ENCODE peak calls at places on chromosome 16, in five cellular contexts. L is lung, T is thoracic aorta, S is cardiac muscle cell, B is breast epithelium. V is an unnamed sample.

GRCh38 chr16:46859719-46860152 is 24.4 kb upstream of the GPT2 start:
- DNase-seq in L (no peak), T (no peak), S (peak; percentile 81), B (no peak), V (no peak)

GRCh38 chr16:66469291-66469931 is 42.3 kb downstream of the BEAN1 start:
- DNase-seq in L (no peak), T (no peak), S (no peak), B (no peak), V (no peak)

GRCh38 chr16:10611825-10612342 is 31.5 kb upstream of the EMP2 start:
- DNase-seq in L (no peak), T (no peak), S (no peak), B (no peak), V (no peak)

GRCh38 chr16:68893710-68894705 is 50.7 kb downstream of the TANGO6 start:
- DNase-seq in L (no peak), T (no peak), S (peak; percentile 58), B (no peak), V (peak; percentile 50)

GRCh38 chr16:88378401-88378800 is 4.4 kb upstream of the ZNF469 start:
- DNase-seq in L (no peak), T (no peak), S (no peak), B (no peak), V (no peak)

GRCh38 chr16:28492511-28492910 is 637 bp upstream of the CLN3 start:
- DNase-seq in L (no peak), T (no peak), S (no peak), B (no peak), V (no peak)

GRCh38 chr16:30985401-30986128 is 558 bp downstream of the HSD3B7 start:
- DNase-seq in L (peak; percentile 63), T (no peak), S (no peak), B (peak; percentile 70), V (peak; percentile 92)

GRCh38 chr16:29825145-29826044 is 5.1 kb downstream of the MVP start:
- DNase-seq in L (no peak), T (no peak), S (peak; percentile 79), B (no peak), V (peak; percentile 44)

GRCh38 chr16:3519581-3519980 is 18.8 kb downstream of the CLUAP1 start:
- DNase-seq in L (no peak), T (no peak), S (no peak), B (no peak), V (no peak)

GRCh38 chr16:68445458-68445857 is 2.9 kb downstream of the SMPD3 start:
- DNase-seq in L (peak; percentile 55), T (no peak), S (peak; percentile 50), B (no peak), V (peak; percentile 40)

GRCh38 chr16:28292731-28293588 is 635 bp downstream of the SBK1 start:
- DNase-seq in L (no peak), T (no peak), S (no peak), B (no peak), V (peak; percentile 54)

GRCh38 chr16:31177136-31177535 is 2.8 kb upstream of the FUS start:
- DNase-seq in L (peak; percentile 78), T (no peak), S (no peak), B (no peak), V (no peak)

GRCh38 chr16:75591001-75591852 is 25.0 kb downstream of the GABARAPL2 start:
- DNase-seq in L (peak; percentile 29), T (peak; percentile 26), S (peak; percentile 84), B (peak; percentile 33), V (no peak)

GRCh38 chr16:361872-362701 is 8.3 kb downstream of the MRPL28 start:
- DNase-seq in L (peak; percentile 80), T (no peak), S (peak; percentile 83), B (peak; percentile 54), V (peak; percentile 83)

GRCh38 chr16:84356591-84357116 is 11.7 kb upstream of the ATP2C2 start:
- DNase-seq in L (no peak), T (no peak), S (no peak), B (peak; percentile 47), V (no peak)

GRCh38 chr16:396605-397004 is 394 bp upstream of the NME4 start:
- DNase-seq in L (no peak), T (no peak), S (peak; percentile 66), B (no peak), V (no peak)

GRCh38 chr16:84979516-84979915 is 31.8 kb downstream of the ZDHHC7 start:
- DNase-seq in L (no peak), T (no peak), S (no peak), B (no peak), V (no peak)

GRCh38 chr16:68486671-68487495 is 38.6 kb upstream of the SMPD3 start:
- DNase-seq in L (no peak), T (no peak), S (no peak), B (peak; percentile 38), V (no peak)

GRCh38 chr16:77112701-77113100 is 78.3 kb upstream of the MON1B start:
- DNase-seq in L (no peak), T (no peak), S (no peak), B (no peak), V (no peak)

GRCh38 chr16:89031715-89032659 is 55.0 kb upstream of the CBFA2T3 start:
- DNase-seq in L (peak; percentile 42), T (no peak), S (no peak), B (peak; percentile 40), V (no peak)

GRCh38 chr16:56370836-56371235 is 54.5 kb downstream of the AMFR start:
- DNase-seq in L (no peak), T (no peak), S (peak; percentile 42), B (no peak), V (no peak)

GRCh38 chr16:71250461-71251232 is 20.1 kb upstream of the HYDIN start:
- DNase-seq in L (no peak), T (no peak), S (no peak), B (peak; percentile 27), V (no peak)
- TF ChIP-seq CTCF in L (no peak), T (no peak), S (no peak), B (no peak), V (no peak)

DNA sequence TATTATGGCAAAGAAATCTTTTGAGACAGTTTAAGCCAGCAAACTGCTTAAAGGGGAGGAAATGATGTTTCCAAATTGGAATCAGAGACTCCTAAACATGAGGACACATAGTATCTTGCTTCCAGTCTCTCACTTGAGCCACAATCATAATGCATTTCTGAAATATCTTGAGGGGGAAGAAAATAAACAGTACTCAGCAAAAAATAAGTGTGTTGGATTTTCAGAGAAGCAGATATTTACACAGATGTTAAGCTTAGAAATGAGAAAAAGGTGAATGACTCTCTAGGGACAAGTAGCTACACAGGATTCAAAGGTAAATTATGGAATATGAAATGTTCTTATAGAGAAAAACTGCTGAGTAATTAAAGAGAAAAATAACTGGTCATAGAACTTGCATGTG is 1583.6 kb downstream of the CDH8 start:
- DNase-seq in L (no peak), T (no peak), S (no peak), B (no peak), V (no peak)
- H3K27me3 ChIP-seq in L (no peaks in the 10 kb centered on the region), T (no peaks in the 10 kb centered on the region), S (no peaks in the 10 kb centered on the region), B (no peaks in the 10 kb centered on the region), V (no peaks in the 10 kb centered on the region)

GRCh38 chr16:57380671-57381462 is 8.6 kb downstream of the CX3CL1 start:
- DNase-seq in L (no peak), T (no peak), S (peak; percentile 62), B (peak; percentile 55), V (peak; percentile 40)

GRCh38 chr16:57379579-57379978 is 7.3 kb downstream of the CX3CL1 start:
- DNase-seq in L (no peak), T (no peak), S (peak; percentile 16), B (no peak), V (no peak)

GRCh38 chr16:57376313-57376818 is 4.1 kb downstream of the CX3CL1 start:
- DNase-seq in L (no peak), T (no peak), S (no peak), B (no peak), V (no peak)

GRCh38 chr16:57374067-57374534 is 1.8 kb downstream of the CX3CL1 start:
- DNase-seq in L (no peak), T (peak; percentile 34), S (peak; percentile 67), B (peak; percentile 57), V (no peak)

DNA sequence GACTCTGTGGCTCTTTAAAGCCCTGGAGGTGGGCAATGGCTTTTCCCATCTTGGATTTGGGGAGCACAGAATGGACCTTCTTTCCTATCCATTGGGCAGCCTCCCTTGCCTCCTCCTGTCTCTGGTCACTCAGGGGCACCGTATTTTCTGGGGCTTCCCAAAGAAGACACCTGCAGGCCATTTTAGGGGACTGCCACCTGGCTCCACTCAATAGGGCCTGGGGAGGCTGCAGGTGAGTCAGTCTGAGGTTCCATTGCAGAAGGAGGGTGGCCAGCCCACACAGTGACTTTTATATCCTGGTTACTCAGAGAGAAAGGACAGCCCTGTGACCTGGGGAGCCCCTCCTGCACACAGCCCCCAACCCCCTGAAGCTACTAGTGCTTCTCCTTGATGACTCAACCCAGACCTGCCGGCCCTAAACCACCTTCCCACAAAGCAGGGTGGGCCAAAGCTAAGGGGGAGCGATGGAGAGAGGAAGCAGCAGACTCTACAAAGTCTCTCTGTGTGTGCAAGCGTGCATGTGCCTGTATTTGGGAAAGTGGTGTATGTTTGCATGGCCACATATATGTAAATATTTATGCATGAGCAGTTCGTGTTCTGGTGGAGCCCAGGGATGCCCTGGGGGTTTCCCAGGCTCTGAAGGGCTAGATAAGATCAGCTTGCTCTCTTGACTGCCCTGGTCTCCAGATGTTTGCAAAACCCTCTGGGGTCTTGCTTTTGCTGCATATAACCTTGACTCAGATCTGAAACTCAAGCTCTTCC is 5.0 kb downstream of the CX3CL1 start:
- DNase-seq in L (no peak), T (no peak), S (peak; percentile 6), B (peak; percentile 55), V (no peak)
- H3K27ac ChIP-seq in L (no peak overlapping the region), T (peak overlapping the region; percentile 98), S (no peak overlapping the region), B (peak overlapping the region; percentile 73), V (no peak overlapping the region)

DNA sequence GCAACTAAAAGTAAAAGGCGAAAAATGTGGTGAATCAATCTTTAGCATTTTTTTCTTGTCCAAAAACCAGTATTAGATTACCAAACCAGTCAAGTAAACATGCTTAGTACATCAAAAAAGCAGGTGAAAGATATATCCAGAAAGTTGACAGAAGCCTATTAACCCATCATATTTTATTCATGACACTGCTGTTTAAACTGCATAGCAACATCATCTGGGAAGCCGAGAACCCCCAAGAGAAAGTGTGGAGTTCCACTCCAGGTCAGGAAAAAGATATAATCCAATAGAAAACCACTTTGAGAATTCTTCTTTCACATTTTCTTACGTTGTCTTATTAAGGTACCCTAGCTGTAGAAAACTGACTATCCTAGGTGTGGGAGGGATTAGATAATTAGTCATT is 466.8 kb upstream of the CDH8 start:
- DNase-seq in L (no peak), T (no peak), S (no peak), B (no peak), V (no peak)
- TF ChIP-seq CTCF in L (no peak), T (no peak), S (no peak), B (no peak), V (no peak)

DNA sequence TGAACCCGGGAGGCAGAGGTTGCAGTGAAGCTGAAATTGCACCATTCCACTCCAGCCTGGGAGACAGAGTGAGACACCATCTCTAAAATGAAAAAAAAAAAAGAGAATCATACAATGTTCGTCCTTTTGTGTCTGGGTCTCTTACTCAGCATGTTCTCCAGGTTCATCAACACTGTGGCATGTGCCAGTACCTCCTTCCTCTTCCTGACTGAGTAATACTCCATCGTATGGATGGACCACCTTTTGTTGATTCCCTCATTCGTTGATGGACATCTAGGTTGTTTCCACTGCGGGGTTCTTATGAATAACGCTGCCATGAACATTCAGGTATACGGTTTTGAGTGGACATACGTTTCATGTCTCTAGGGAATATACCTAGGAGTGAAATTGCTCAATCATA is 4.1 kb upstream of the HS3ST6 start:
- DNase-seq in L (no peak), T (no peak), S (no peak), B (no peak), V (no peak)
- H3K27me3 ChIP-seq in L (peaks cover 7% of the 10 kb centered on the region), T (peaks cover 22% of the 10 kb centered on the region), S (peaks cover 65% of the 10 kb centered on the region), B (no peaks in the 10 kb centered on the region), V (peaks cover 9% of the 10 kb centered on the region)

V was measured in pancreas.